ENCODE peak calls at places on chromosome 3, in four cellular contexts. One of them, this sample, is unnamed.

GRCh38 chr3:4953119-4953518 is 26.1 kb upstream of the BHLHE40 start:
- DNase-seq in A549: no peak
- DNase-seq in IMR-90: no peak
- DNase-seq in K562: no peak
- DNase-seq in this sample: no peak

GRCh38 chr3:147945968-147946519 is 536.9 kb downstream of the ZIC1 start:
- DNase-seq in A549: peak; percentile 47
- DNase-seq in K562: no peak
- DNase-seq in IMR-90: peak; percentile 95
- DNase-seq in this sample: peak; percentile 19

GRCh38 chr3:27528798-27529197 is 44.6 kb upstream of the SLC4A7 start:
- DNase-seq in IMR-90: no peak
- DNase-seq in A549: no peak
- DNase-seq in K562: no peak
- DNase-seq in this sample: no peak

GRCh38 chr3:20990896-20991295 is 760.1 kb downstream of the ZNF385D start:
- DNase-seq in K562: no peak
- DNase-seq in IMR-90: no peak
- DNase-seq in A549: no peak
- DNase-seq in this sample: no peak

GRCh38 chr3:109545746-109546145 is 208.4 kb upstream of the DPPA4 start:
- DNase-seq in K562: no peak
- DNase-seq in IMR-90: no peak
- DNase-seq in A549: no peak
- DNase-seq in this sample: no peak

GRCh38 chr3:110419571-110419970 is 652.0 kb upstream of the NECTIN3 start:
- DNase-seq in A549: no peak
- DNase-seq in IMR-90: no peak
- DNase-seq in K562: no peak
- DNase-seq in this sample: no peak

GRCh38 chr3:189941679-189942078 is 179.0 kb downstream of the P3H2 start:
- DNase-seq in IMR-90: peak; percentile 59
- DNase-seq in K562: no peak
- DNase-seq in A549: peak; percentile 41
- DNase-seq in this sample: no peak

GRCh38 chr3:115855911-115856310 is 232.6 kb downstream of the GAP43 start:
- DNase-seq in IMR-90: peak; percentile 87
- DNase-seq in K562: no peak
- DNase-seq in A549: no peak
- DNase-seq in this sample: no peak

GRCh38 chr3:50345586-50345985 is at the start of gene ZMYND10:
- DNase-seq in IMR-90: peak; percentile 28
- DNase-seq in K562: peak; percentile 67
- DNase-seq in A549: peak; percentile 76
- DNase-seq in this sample: peak; percentile 54

GRCh38 chr3:3594986-3595385 is 204.2 kb upstream of the LRRN1 start:
- DNase-seq in IMR-90: no peak
- DNase-seq in K562: no peak
- DNase-seq in A549: no peak
- DNase-seq in this sample: no peak

GRCh38 chr3:108667312-108667711 is 77.8 kb downstream of the DZIP3 start:
- DNase-seq in K562: no peak
- DNase-seq in A549: no peak
- DNase-seq in IMR-90: no peak
- DNase-seq in this sample: no peak

GRCh38 chr3:17320266-17320665 is 422.2 kb downstream of the TBC1D5 start:
- DNase-seq in A549: no peak
- DNase-seq in K562: no peak
- DNase-seq in IMR-90: peak; percentile 20
- DNase-seq in this sample: no peak

GRCh38 chr3:160174621-160175020 is 50.6 kb upstream of the C3orf80 start:
- DNase-seq in IMR-90: no peak
- DNase-seq in A549: no peak
- DNase-seq in K562: no peak
- DNase-seq in this sample: no peak

GRCh38 chr3:180252683-180253082 is 215.9 kb upstream of the PEX5L start:
- DNase-seq in A549: no peak
- DNase-seq in IMR-90: no peak
- DNase-seq in K562: no peak
- DNase-seq in this sample: no peak

GRCh38 chr3:98504534-98504933 is 7.1 kb downstream of the OR5K2 start:
- DNase-seq in A549: no peak
- DNase-seq in K562: no peak
- DNase-seq in IMR-90: peak; percentile 1
- DNase-seq in this sample: no peak

GRCh38 chr3:25291524-25291923 is 136.5 kb upstream of the RARB start:
- DNase-seq in K562: no peak
- DNase-seq in IMR-90: no peak
- DNase-seq in A549: no peak
- DNase-seq in this sample: no peak

GRCh38 chr3:132723024-132723462 is 834 bp upstream of the NPHP3 start:
- DNase-seq in IMR-90: no peak
- DNase-seq in K562: no peak
- DNase-seq in A549: peak; percentile 17
- DNase-seq in this sample: no peak

GRCh38 chr3:116836286-116836685 is 126.7 kb downstream of the TUSC7 start:
- DNase-seq in K562: no peak
- DNase-seq in A549: no peak
- DNase-seq in IMR-90: peak; percentile 48
- DNase-seq in this sample: no peak

GRCh38 chr3:157248590-157249425 is 88.9 kb upstream of the CCNL1 start:
- DNase-seq in A549: peak; percentile 10
- DNase-seq in IMR-90: peak; percentile 94
- DNase-seq in K562: no peak
- DNase-seq in this sample: peak; percentile 51

GRCh38 chr3:190494907-190495306 is 19.0 kb upstream of the IL1RAP start:
- DNase-seq in K562: no peak
- DNase-seq in A549: no peak
- DNase-seq in IMR-90: no peak
- DNase-seq in this sample: no peak

GRCh38 chr3:5087209-5087608 is 34.9 kb upstream of the ARL8B start:
- DNase-seq in K562: no peak
- DNase-seq in A549: no peak
- DNase-seq in IMR-90: no peak
- DNase-seq in this sample: no peak

GRCh38 chr3:138068046-138068445 is 47.4 kb downstream of the DZIP1L start:
- DNase-seq in A549: no peak
- DNase-seq in K562: no peak
- DNase-seq in IMR-90: no peak
- DNase-seq in this sample: no peak

GRCh38 chr3:138066972-138067371 is 48.4 kb downstream of the DZIP1L start:
- DNase-seq in K562: no peak
- DNase-seq in A549: no peak
- DNase-seq in IMR-90: peak; percentile 66
- DNase-seq in this sample: no peak

GRCh38 chr3:138065939-138066338 is 49.5 kb downstream of the DZIP1L start:
- DNase-seq in IMR-90: no peak
- DNase-seq in K562: no peak
- DNase-seq in A549: no peak
- DNase-seq in this sample: no peak

GRCh38 chr3:138068579-138069174 is 46.7 kb downstream of the DZIP1L start:
- DNase-seq in IMR-90: peak; percentile 80
- DNase-seq in A549: peak; percentile 79
- DNase-seq in K562: peak; percentile 82
- DNase-seq in this sample: peak; percentile 88

GRCh38 chr3:138066383-138066782 is 49.0 kb downstream of the DZIP1L start:
- DNase-seq in A549: no peak
- DNase-seq in K562: no peak
- DNase-seq in IMR-90: no peak
- DNase-seq in this sample: no peak
- TF ChIP-seq BHLHE40 in A549: no peak
- TF ChIP-seq BHLHE40 in K562: no peak
- TF ChIP-seq BHLHE40 in IMR-90: no peak
- TF ChIP-seq BHLHE40 in this sample: no peak

DNA sequence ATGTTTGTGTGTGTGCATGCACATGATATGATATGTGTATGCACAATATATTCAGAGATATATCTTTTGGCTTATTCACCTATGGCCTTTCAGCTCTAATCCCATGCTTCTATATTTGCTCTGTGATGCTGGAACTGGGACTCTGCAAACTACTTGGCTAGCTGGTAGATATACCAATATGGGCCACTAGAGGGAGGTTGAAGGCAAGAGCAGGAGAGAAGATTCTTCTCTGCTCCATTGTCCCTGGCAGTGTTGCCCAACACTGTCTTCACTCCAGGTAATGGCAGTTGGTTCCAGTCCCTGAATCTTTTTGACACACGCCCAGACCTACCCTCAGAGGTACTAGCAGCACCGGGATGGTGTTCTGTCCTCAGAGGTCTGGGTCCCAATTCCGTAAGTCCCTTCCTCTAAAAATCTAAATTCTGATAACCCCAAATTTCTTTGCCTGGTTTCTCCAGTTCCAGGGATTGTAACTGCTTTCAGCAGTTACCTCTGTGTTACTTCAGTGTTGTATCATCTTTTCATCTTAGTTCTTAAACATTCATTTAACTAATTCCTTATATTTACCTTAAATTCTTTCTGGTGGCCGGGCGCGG is 44.7 kb downstream of the GTPBP8 start:
- DNase-seq in IMR-90: peak; percentile 63
- DNase-seq in A549: peak; percentile 64
- DNase-seq in K562: peak; percentile 53
- DNase-seq in this sample: peak; percentile 73
- TF ChIP-seq BHLHE40 in IMR-90: no peak
- TF ChIP-seq BHLHE40 in A549: no peak
- TF ChIP-seq BHLHE40 in K562: no peak
- TF ChIP-seq BHLHE40 in this sample: no peak

GRCh38 chr3:197168063-197168462 is 130.3 kb downstream of the DLG1 start:
- DNase-seq in IMR-90: no peak
- DNase-seq in A549: no peak
- DNase-seq in K562: no peak
- DNase-seq in this sample: no peak

GRCh38 chr3:197173620-197174019 is 124.8 kb downstream of the DLG1 start:
- DNase-seq in IMR-90: no peak
- DNase-seq in A549: no peak
- DNase-seq in K562: no peak
- DNase-seq in this sample: no peak

GRCh38 chr3:197168606-197169005 is 129.8 kb downstream of the DLG1 start:
- DNase-seq in K562: peak; percentile 44
- DNase-seq in A549: no peak
- DNase-seq in IMR-90: peak; percentile 38
- DNase-seq in this sample: no peak

GRCh38 chr3:197174927-197175326 is 123.5 kb downstream of the DLG1 start:
- DNase-seq in K562: no peak
- DNase-seq in IMR-90: no peak
- DNase-seq in A549: no peak
- DNase-seq in this sample: no peak

GRCh38 chr3:197171481-197172067 is 126.8 kb downstream of the DLG1 start:
- DNase-seq in IMR-90: peak; percentile 47
- DNase-seq in K562: no peak
- DNase-seq in A549: no peak
- DNase-seq in this sample: no peak
- TF ChIP-seq BHLHE40 in IMR-90: no peak
- TF ChIP-seq BHLHE40 in K562: no peak
- TF ChIP-seq BHLHE40 in A549: no peak
- TF ChIP-seq BHLHE40 in this sample: no peak

DNA sequence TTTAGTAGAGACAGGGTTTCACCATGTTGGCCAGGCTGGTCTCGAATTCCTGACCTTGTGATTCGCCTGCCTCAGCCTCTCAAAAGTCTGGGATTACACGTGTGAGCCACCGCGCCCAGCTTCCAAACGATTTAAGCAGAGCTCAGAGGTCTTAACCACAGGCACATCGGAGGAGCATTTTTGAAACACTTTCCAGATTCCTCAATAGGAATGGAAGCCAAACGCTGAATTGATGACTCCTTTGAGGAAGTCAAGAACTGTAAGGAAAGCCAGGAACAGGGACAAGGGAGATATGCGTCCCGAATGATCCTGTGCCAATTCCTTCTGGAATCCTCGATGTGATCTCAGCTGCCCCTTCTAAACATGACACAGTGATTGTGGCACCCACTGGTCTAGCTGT is 40.0 kb downstream of the TRH start:
- DNase-seq in A549: no peak
- DNase-seq in IMR-90: peak; percentile 48
- DNase-seq in K562: no peak
- DNase-seq in this sample: no peak
- TF ChIP-seq BHLHE40 in A549: no peak
- TF ChIP-seq BHLHE40 in IMR-90: no peak
- TF ChIP-seq BHLHE40 in K562: no peak
- TF ChIP-seq BHLHE40 in this sample: no peak

DNA sequence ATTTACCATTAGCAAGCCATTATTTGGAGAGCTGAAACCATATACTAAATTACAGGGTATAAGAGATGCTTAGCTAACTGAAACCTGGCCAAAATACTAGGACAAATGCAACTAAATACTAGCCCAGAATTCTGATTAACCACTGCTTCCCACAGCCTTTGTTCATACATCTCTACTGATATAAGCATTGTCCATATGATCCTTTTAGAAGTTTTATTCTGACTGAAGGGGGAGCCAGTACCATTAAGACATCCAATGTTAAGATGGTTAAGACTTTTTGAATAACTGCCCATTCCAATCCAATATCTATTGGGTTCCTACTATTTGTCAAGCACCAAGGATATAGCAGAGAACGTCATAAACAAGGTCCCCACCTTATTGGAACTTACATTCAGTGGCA is 421.3 kb downstream of the FOXP1 start:
- DNase-seq in IMR-90: no peak
- DNase-seq in A549: no peak
- DNase-seq in K562: no peak
- DNase-seq in this sample: no peak
- TF ChIP-seq BHLHE40 in IMR-90: no peak
- TF ChIP-seq BHLHE40 in A549: no peak
- TF ChIP-seq BHLHE40 in K562: no peak
- TF ChIP-seq BHLHE40 in this sample: no peak

GRCh38 chr3:40336101-40336500 is 26.6 kb downstream of the EIF1B start:
- DNase-seq in K562: no peak
- DNase-seq in IMR-90: no peak
- DNase-seq in A549: no peak
- DNase-seq in this sample: no peak

GRCh38 chr3:40337136-40338108 is 27.9 kb downstream of the EIF1B start:
- DNase-seq in IMR-90: no peak
- DNase-seq in A549: no peak
- DNase-seq in K562: peak; percentile 37
- DNase-seq in this sample: no peak

GRCh38 chr3:40333852-40334251 is 24.3 kb downstream of the EIF1B start:
- DNase-seq in K562: no peak
- DNase-seq in IMR-90: no peak
- DNase-seq in A549: no peak
- DNase-seq in this sample: no peak

GRCh38 chr3:40333416-40333815 is 23.9 kb downstream of the EIF1B start:
- DNase-seq in K562: no peak
- DNase-seq in A549: no peak
- DNase-seq in IMR-90: no peak
- DNase-seq in this sample: no peak

GRCh38 chr3:40336511-40337135 is 27.1 kb downstream of the EIF1B start:
- DNase-seq in K562: peak; percentile 32
- DNase-seq in IMR-90: no peak
- DNase-seq in A549: no peak
- DNase-seq in this sample: no peak
- TF ChIP-seq BHLHE40 in K562: peak; percentile 98
- TF ChIP-seq BHLHE40 in IMR-90: no peak
- TF ChIP-seq BHLHE40 in A549: no peak
- TF ChIP-seq BHLHE40 in this sample: no peak